ENCODE peak calls at places on chromosomes 5 and 9, in six cellular contexts. One of them, this sample, is unnamed.

GRCh38 chr9:129703667-129704355 is 38.4 kb downstream of the PRRX2 start:
- DNase-seq in C1 segment of cervical spinal cord: no peak
- DNase-seq in CD4-positive, CD25-positive, alpha-beta regulatory T cell: no peak
- DNase-seq in heart left ventricle: no peak
- DNase-seq in NCI-H69: no peak
- DNase-seq in AG09309: no peak
- DNase-seq in this sample: no peak

GRCh38 chr5:160174780-160175437 is 54.4 kb upstream of the FABP6 start:
- DNase-seq in AG09309: no peak
- DNase-seq in heart left ventricle: no peak
- DNase-seq in NCI-H69: peak; percentile 27
- DNase-seq in CD4-positive, CD25-positive, alpha-beta regulatory T cell: no peak
- DNase-seq in C1 segment of cervical spinal cord: no peak
- DNase-seq in this sample: no peak

GRCh38 chr5:171713152-171713551 is 72.5 kb upstream of the SMIM23 start:
- DNase-seq in C1 segment of cervical spinal cord: no peak
- DNase-seq in CD4-positive, CD25-positive, alpha-beta regulatory T cell: no peak
- DNase-seq in heart left ventricle: no peak
- DNase-seq in AG09309: no peak
- DNase-seq in NCI-H69: no peak
- DNase-seq in this sample: no peak

GRCh38 chr5:100852988-100853449 is 50.1 kb downstream of the ST8SIA4 start:
- DNase-seq in C1 segment of cervical spinal cord: no peak
- DNase-seq in AG09309: no peak
- DNase-seq in CD4-positive, CD25-positive, alpha-beta regulatory T cell: peak; percentile 22
- DNase-seq in NCI-H69: no peak
- DNase-seq in heart left ventricle: no peak
- DNase-seq in this sample: peak; percentile 34

GRCh38 chr9:35658144-35658893 is at the start of gene CCDC107:
- DNase-seq in NCI-H69: peak; percentile 92
- DNase-seq in CD4-positive, CD25-positive, alpha-beta regulatory T cell: peak; percentile 90
- DNase-seq in AG09309: no peak
- DNase-seq in C1 segment of cervical spinal cord: peak; percentile 89
- DNase-seq in heart left ventricle: peak; percentile 93
- DNase-seq in this sample: peak; percentile 97

GRCh38 chr5:17426104-17426739 is 71.8 kb upstream of the TAF11L2 start:
- DNase-seq in C1 segment of cervical spinal cord: no peak
- DNase-seq in CD4-positive, CD25-positive, alpha-beta regulatory T cell: no peak
- DNase-seq in heart left ventricle: no peak
- DNase-seq in NCI-H69: peak; percentile 64
- DNase-seq in AG09309: no peak
- DNase-seq in this sample: peak; percentile 34

GRCh38 chr9:128081052-128081451 is 13.0 kb downstream of the SLC25A25 start:
- DNase-seq in C1 segment of cervical spinal cord: no peak
- DNase-seq in CD4-positive, CD25-positive, alpha-beta regulatory T cell: no peak
- DNase-seq in AG09309: peak; percentile 87
- DNase-seq in heart left ventricle: no peak
- DNase-seq in NCI-H69: peak; percentile 91
- DNase-seq in this sample: no peak

GRCh38 chr9:5688109-5688508 is 59.2 kb downstream of the RIC1 start:
- DNase-seq in heart left ventricle: no peak
- DNase-seq in AG09309: no peak
- DNase-seq in NCI-H69: peak; percentile 49
- DNase-seq in C1 segment of cervical spinal cord: no peak
- DNase-seq in CD4-positive, CD25-positive, alpha-beta regulatory T cell: no peak
- DNase-seq in this sample: no peak

GRCh38 chr5:72166070-72166979 is 59.0 kb downstream of the MAP1B start:
- DNase-seq in NCI-H69: peak; percentile 99
- DNase-seq in heart left ventricle: peak; percentile 72
- DNase-seq in C1 segment of cervical spinal cord: peak; percentile 80
- DNase-seq in CD4-positive, CD25-positive, alpha-beta regulatory T cell: no peak
- DNase-seq in AG09309: no peak
- DNase-seq in this sample: no peak

GRCh38 chr9:78439866-78440830 is 143.2 kb downstream of the PSAT1 start:
- DNase-seq in heart left ventricle: no peak
- DNase-seq in NCI-H69: peak; percentile 66
- DNase-seq in C1 segment of cervical spinal cord: no peak
- DNase-seq in CD4-positive, CD25-positive, alpha-beta regulatory T cell: no peak
- DNase-seq in AG09309: no peak
- DNase-seq in this sample: no peak

GRCh38 chr9:114507726-114508125 is 2.5 kb upstream of the WHRN start:
- DNase-seq in CD4-positive, CD25-positive, alpha-beta regulatory T cell: peak; percentile 56
- DNase-seq in NCI-H69: peak; percentile 79
- DNase-seq in heart left ventricle: no peak
- DNase-seq in C1 segment of cervical spinal cord: peak; percentile 13
- DNase-seq in AG09309: no peak
- DNase-seq in this sample: peak; percentile 63

GRCh38 chr5:133128066-133128465 is 76.3 kb downstream of the HSPA4 start:
- DNase-seq in NCI-H69: no peak
- DNase-seq in C1 segment of cervical spinal cord: no peak
- DNase-seq in AG09309: no peak
- DNase-seq in heart left ventricle: no peak
- DNase-seq in CD4-positive, CD25-positive, alpha-beta regulatory T cell: no peak
- DNase-seq in this sample: no peak

GRCh38 chr5:68260455-68260854 is 44.9 kb downstream of the PIK3R1 start:
- DNase-seq in CD4-positive, CD25-positive, alpha-beta regulatory T cell: no peak
- DNase-seq in heart left ventricle: no peak
- DNase-seq in C1 segment of cervical spinal cord: no peak
- DNase-seq in AG09309: no peak
- DNase-seq in NCI-H69: peak; percentile 59
- DNase-seq in this sample: no peak

GRCh38 chr5:3352711-3353110 is 242.9 kb upstream of the IRX1 start:
- DNase-seq in AG09309: no peak
- DNase-seq in NCI-H69: no peak
- DNase-seq in heart left ventricle: no peak
- DNase-seq in CD4-positive, CD25-positive, alpha-beta regulatory T cell: no peak
- DNase-seq in C1 segment of cervical spinal cord: no peak
- DNase-seq in this sample: no peak

GRCh38 chr9:7549261-7549660 is 250.3 kb downstream of the DMAC1 start:
- DNase-seq in C1 segment of cervical spinal cord: no peak
- DNase-seq in heart left ventricle: peak; percentile 62
- DNase-seq in AG09309: no peak
- DNase-seq in CD4-positive, CD25-positive, alpha-beta regulatory T cell: no peak
- DNase-seq in NCI-H69: peak; percentile 90
- DNase-seq in this sample: no peak

GRCh38 chr5:61464512-61464911 is 132.5 kb downstream of the ZSWIM6 start:
- DNase-seq in heart left ventricle: no peak
- DNase-seq in CD4-positive, CD25-positive, alpha-beta regulatory T cell: no peak
- DNase-seq in C1 segment of cervical spinal cord: no peak
- DNase-seq in NCI-H69: no peak
- DNase-seq in AG09309: no peak
- DNase-seq in this sample: no peak

GRCh38 chr9:113381909-113382411 is 5.2 kb upstream of the HDHD3 start:
- DNase-seq in NCI-H69: no peak
- DNase-seq in C1 segment of cervical spinal cord: no peak
- DNase-seq in AG09309: no peak
- DNase-seq in heart left ventricle: no peak
- DNase-seq in CD4-positive, CD25-positive, alpha-beta regulatory T cell: no peak
- DNase-seq in this sample: no peak

GRCh38 chr9:20732118-20732517 is 48.1 kb downstream of the FOCAD start:
- DNase-seq in NCI-H69: no peak
- DNase-seq in CD4-positive, CD25-positive, alpha-beta regulatory T cell: no peak
- DNase-seq in C1 segment of cervical spinal cord: no peak
- DNase-seq in heart left ventricle: no peak
- DNase-seq in AG09309: no peak
- DNase-seq in this sample: no peak

GRCh38 chr5:83281658-83282057 is 189.9 kb upstream of the VCAN start:
- DNase-seq in heart left ventricle: no peak
- DNase-seq in C1 segment of cervical spinal cord: no peak
- DNase-seq in CD4-positive, CD25-positive, alpha-beta regulatory T cell: no peak
- DNase-seq in AG09309: peak; percentile 87
- DNase-seq in NCI-H69: no peak
- DNase-seq in this sample: no peak

GRCh38 chr5:155046591-155046990 is 33.0 kb downstream of the KIF4B start:
- DNase-seq in CD4-positive, CD25-positive, alpha-beta regulatory T cell: no peak
- DNase-seq in C1 segment of cervical spinal cord: no peak
- DNase-seq in NCI-H69: peak; percentile 95
- DNase-seq in AG09309: no peak
- DNase-seq in heart left ventricle: no peak
- DNase-seq in this sample: no peak

GRCh38 chr5:174419523-174420132 is 304.8 kb upstream of the MSX2 start:
- DNase-seq in heart left ventricle: peak; percentile 90
- DNase-seq in CD4-positive, CD25-positive, alpha-beta regulatory T cell: peak; percentile 43
- DNase-seq in NCI-H69: peak; percentile 96
- DNase-seq in AG09309: peak; percentile 78
- DNase-seq in C1 segment of cervical spinal cord: peak; percentile 79
- DNase-seq in this sample: peak; percentile 71

GRCh38 chr5:123176224-123176937 is 87.3 kb downstream of the PRDM6 start:
- DNase-seq in NCI-H69: no peak
- DNase-seq in CD4-positive, CD25-positive, alpha-beta regulatory T cell: no peak
- DNase-seq in C1 segment of cervical spinal cord: no peak
- DNase-seq in heart left ventricle: no peak
- DNase-seq in AG09309: peak; percentile 11
- DNase-seq in this sample: no peak

GRCh38 chr5:83219077-83219476 is 141.7 kb downstream of the XRCC4 start:
- DNase-seq in C1 segment of cervical spinal cord: no peak
- DNase-seq in heart left ventricle: no peak
- DNase-seq in AG09309: no peak
- DNase-seq in CD4-positive, CD25-positive, alpha-beta regulatory T cell: no peak
- DNase-seq in NCI-H69: no peak
- DNase-seq in this sample: no peak

GRCh38 chr9:122536138-122536537 is 9.0 kb upstream of the OR1N1 start:
- DNase-seq in AG09309: no peak
- DNase-seq in CD4-positive, CD25-positive, alpha-beta regulatory T cell: no peak
- DNase-seq in heart left ventricle: no peak
- DNase-seq in NCI-H69: no peak
- DNase-seq in C1 segment of cervical spinal cord: no peak
- DNase-seq in this sample: no peak

GRCh38 chr9:126673689-126674364 is 60.1 kb downstream of the LMX1B start:
- DNase-seq in AG09309: no peak
- DNase-seq in C1 segment of cervical spinal cord: no peak
- DNase-seq in CD4-positive, CD25-positive, alpha-beta regulatory T cell: no peak
- DNase-seq in NCI-H69: peak; percentile 85
- DNase-seq in heart left ventricle: no peak
- DNase-seq in this sample: no peak

GRCh38 chr9:132752877-132753592 is 82.8 kb downstream of the GTF3C4 start:
- DNase-seq in AG09309: no peak
- DNase-seq in CD4-positive, CD25-positive, alpha-beta regulatory T cell: no peak
- DNase-seq in C1 segment of cervical spinal cord: no peak
- DNase-seq in heart left ventricle: no peak
- DNase-seq in NCI-H69: no peak
- DNase-seq in this sample: no peak

GRCh38 chr5:163964650-163965049 is 459.2 kb downstream of the MAT2B start:
- DNase-seq in C1 segment of cervical spinal cord: no peak
- DNase-seq in AG09309: no peak
- DNase-seq in heart left ventricle: no peak
- DNase-seq in NCI-H69: peak; percentile 21
- DNase-seq in CD4-positive, CD25-positive, alpha-beta regulatory T cell: no peak
- DNase-seq in this sample: no peak

GRCh38 chr5:142827934-142828576 is 57.9 kb downstream of the ARHGAP26 start:
- DNase-seq in NCI-H69: peak; percentile 17
- DNase-seq in CD4-positive, CD25-positive, alpha-beta regulatory T cell: no peak
- DNase-seq in heart left ventricle: no peak
- DNase-seq in C1 segment of cervical spinal cord: no peak
- DNase-seq in AG09309: no peak
- DNase-seq in this sample: no peak

GRCh38 chr5:54243483-54244080 is 66.8 kb downstream of the ARL15 start:
- DNase-seq in CD4-positive, CD25-positive, alpha-beta regulatory T cell: peak; percentile 32
- DNase-seq in C1 segment of cervical spinal cord: no peak
- DNase-seq in heart left ventricle: no peak
- DNase-seq in AG09309: no peak
- DNase-seq in NCI-H69: peak; percentile 67
- DNase-seq in this sample: peak; percentile 32

GRCh38 chr5:78320461-78320860 is 26.0 kb upstream of the AP3B1 start:
- DNase-seq in heart left ventricle: no peak
- DNase-seq in C1 segment of cervical spinal cord: no peak
- DNase-seq in NCI-H69: peak; percentile 89
- DNase-seq in CD4-positive, CD25-positive, alpha-beta regulatory T cell: peak; percentile 17
- DNase-seq in AG09309: peak; percentile 23
- DNase-seq in this sample: peak; percentile 18

GRCh38 chr9:1207681-1208080 is 157.5 kb downstream of the DMRT2 start:
- DNase-seq in NCI-H69: no peak
- DNase-seq in C1 segment of cervical spinal cord: no peak
- DNase-seq in AG09309: peak; percentile 84
- DNase-seq in heart left ventricle: no peak
- DNase-seq in CD4-positive, CD25-positive, alpha-beta regulatory T cell: no peak
- DNase-seq in this sample: no peak

GRCh38 chr9:84953797-84954695 is 284.5 kb downstream of the NTRK2 start:
- DNase-seq in AG09309: no peak
- DNase-seq in NCI-H69: peak; percentile 83
- DNase-seq in CD4-positive, CD25-positive, alpha-beta regulatory T cell: peak; percentile 3
- DNase-seq in heart left ventricle: peak; percentile 84
- DNase-seq in C1 segment of cervical spinal cord: peak; percentile 73
- DNase-seq in this sample: peak; percentile 80

GRCh38 chr5:114430532-114430931 is 68.7 kb downstream of the KCNN2 start:
- DNase-seq in CD4-positive, CD25-positive, alpha-beta regulatory T cell: no peak
- DNase-seq in heart left ventricle: no peak
- DNase-seq in NCI-H69: no peak
- DNase-seq in C1 segment of cervical spinal cord: no peak
- DNase-seq in AG09309: no peak
- DNase-seq in this sample: no peak

GRCh38 chr9:133109931-133110650 is 10.9 kb downstream of the RALGDS start:
- DNase-seq in C1 segment of cervical spinal cord: no peak
- DNase-seq in CD4-positive, CD25-positive, alpha-beta regulatory T cell: no peak
- DNase-seq in NCI-H69: no peak
- DNase-seq in AG09309: no peak
- DNase-seq in heart left ventricle: peak; percentile 29
- DNase-seq in this sample: no peak

GRCh38 chr9:135998410-135999071 is 37.4 kb upstream of the UBAC1 start:
- DNase-seq in AG09309: no peak
- DNase-seq in CD4-positive, CD25-positive, alpha-beta regulatory T cell: no peak
- DNase-seq in NCI-H69: no peak
- DNase-seq in C1 segment of cervical spinal cord: no peak
- DNase-seq in heart left ventricle: peak; percentile 54
- DNase-seq in this sample: no peak

GRCh38 chr5:160166973-160167622 is 47.8 kb upstream of the PWWP2A start:
- DNase-seq in heart left ventricle: no peak
- DNase-seq in AG09309: no peak
- DNase-seq in CD4-positive, CD25-positive, alpha-beta regulatory T cell: no peak
- DNase-seq in C1 segment of cervical spinal cord: no peak
- DNase-seq in NCI-H69: no peak
- DNase-seq in this sample: no peak

GRCh38 chr5:1009359-1010180 is 968 bp downstream of the NKD2 start:
- DNase-seq in CD4-positive, CD25-positive, alpha-beta regulatory T cell: no peak
- DNase-seq in AG09309: no peak
- DNase-seq in heart left ventricle: peak; percentile 61
- DNase-seq in NCI-H69: no peak
- DNase-seq in C1 segment of cervical spinal cord: no peak
- DNase-seq in this sample: no peak

GRCh38 chr5:79932510-79933504 is 58.3 kb downstream of the MTX3 start:
- DNase-seq in C1 segment of cervical spinal cord: no peak
- DNase-seq in AG09309: peak; percentile 33
- DNase-seq in CD4-positive, CD25-positive, alpha-beta regulatory T cell: no peak
- DNase-seq in NCI-H69: no peak
- DNase-seq in heart left ventricle: no peak
- DNase-seq in this sample: no peak

GRCh38 chr5:93578813-93579560 is 2.0 kb downstream of the NR2F1-AS1 start:
- DNase-seq in C1 segment of cervical spinal cord: no peak
- DNase-seq in NCI-H69: peak; percentile 93
- DNase-seq in CD4-positive, CD25-positive, alpha-beta regulatory T cell: no peak
- DNase-seq in AG09309: no peak
- DNase-seq in heart left ventricle: no peak
- DNase-seq in this sample: peak; percentile 26

GRCh38 chr5:105752801-105753200 is 1917.9 kb downstream of the EFNA5 start:
- DNase-seq in C1 segment of cervical spinal cord: no peak
- DNase-seq in AG09309: no peak
- DNase-seq in heart left ventricle: no peak
- DNase-seq in CD4-positive, CD25-positive, alpha-beta regulatory T cell: no peak
- DNase-seq in NCI-H69: peak; percentile 85
- DNase-seq in this sample: no peak

This sample was measured in GM20000.